ENCODE peak calls at places on chromosomes 5 and 9, in five cellular contexts. Q, L, M, J and B are unnamed samples.

GRCh38 chr5:178356459-178356872 is 123.9 kb upstream of the PHYKPL start:
- DNase-seq in L (no peak), Q (no peak), M (peak; percentile 77), J (no peak), B (peak; percentile 30)

GRCh38 chr5:134738963-134739661 is 764 bp downstream of the CAMLG start:
- DNase-seq in Q (peak; percentile 63), L (no peak), M (peak; percentile 77), J (peak; percentile 47), B (peak; percentile 10)

GRCh38 chr5:73902327-73903051 is 276.5 kb downstream of the ARHGEF28 start:
- DNase-seq in J (peak; percentile 80), Q (peak; percentile 37), M (no peak), L (no peak), B (peak; percentile 29)

GRCh38 chr5:68352166-68352565 is 136.6 kb downstream of the PIK3R1 start:
- DNase-seq in L (no peak), J (no peak), M (no peak), Q (no peak), B (no peak)

GRCh38 chr9:108185613-108186012 is 670.2 kb downstream of the ACTL7B start:
- DNase-seq in L (no peak), M (no peak), J (no peak), Q (no peak), B (no peak)

GRCh38 chr9:127451681-127452480 is 571 bp downstream of the LRSAM1 start:
- DNase-seq in J (peak; percentile 48), M (peak; percentile 90), Q (peak; percentile 83), L (peak; percentile 26), B (peak; percentile 24)

GRCh38 chr5:8943301-8943700 is 602.6 kb downstream of the SEMA5A start:
- DNase-seq in M (no peak), L (no peak), J (peak; percentile 20), Q (no peak), B (no peak)

GRCh38 chr5:41325074-41325473 is 111.7 kb upstream of the C6 start:
- DNase-seq in L (no peak), M (no peak), Q (no peak), J (no peak), B (no peak)

GRCh38 chr5:180499684-180500083 is 5.5 kb downstream of the CNOT6 start:
- DNase-seq in Q (peak; percentile 17), M (no peak), L (no peak), J (no peak), B (no peak)

GRCh38 chr5:6576861-6577501 is 55.9 kb downstream of the NSUN2 start:
- DNase-seq in L (peak; percentile 46), Q (peak; percentile 52), M (no peak), J (peak; percentile 68), B (peak; percentile 33)

GRCh38 chr9:129176786-129177442 is 1.1 kb downstream of the IER5L start:
- DNase-seq in L (no peak), M (peak; percentile 86), Q (no peak), J (peak; percentile 57), B (peak; percentile 57)

GRCh38 chr9:127779136-127779981 is 893 bp upstream of the SH2D3C start:
- DNase-seq in Q (no peak), L (no peak), M (peak; percentile 89), J (peak; percentile 70), B (no peak)

GRCh38 chr9:135230386-135230765 is 142.9 kb downstream of the OLFM1 start:
- DNase-seq in M (peak; percentile 27), J (no peak), L (no peak), Q (no peak), B (no peak)

GRCh38 chr9:27204578-27204977 is 92.4 kb downstream of the EQTN start:
- DNase-seq in Q (no peak), L (no peak), M (no peak), J (no peak), B (no peak)

GRCh38 chr5:171783051-171783450 is 2.6 kb upstream of the SMIM23 start:
- DNase-seq in L (no peak), J (peak; percentile 54), Q (no peak), M (no peak), B (no peak)

GRCh38 chr5:108653201-108653600 is 94.5 kb upstream of the FER start:
- DNase-seq in Q (no peak), J (no peak), M (no peak), L (no peak), B (no peak)

GRCh38 chr5:17359451-17359965 is 138.5 kb upstream of the TAF11L2 start:
- DNase-seq in L (peak; percentile 74), J (peak; percentile 56), Q (no peak), M (no peak), B (no peak)

GRCh38 chr5:154010660-154011059 is 28.1 kb downstream of the FAM114A2 start:
- DNase-seq in M (no peak), Q (no peak), L (no peak), J (no peak), B (no peak)

GRCh38 chr5:78320461-78320860 is 26.0 kb upstream of the AP3B1 start:
- DNase-seq in Q (peak; percentile 25), M (no peak), L (no peak), J (peak; percentile 63), B (no peak)

GRCh38 chr5:177128551-177128976 is 5.0 kb upstream of the NSD1 start:
- DNase-seq in L (no peak), J (no peak), Q (no peak), M (peak; percentile 62), B (no peak)

GRCh38 chr5:135232958-135233357 is 166.1 kb downstream of the MACROH2A1 start:
- DNase-seq in J (no peak), L (no peak), M (peak; percentile 54), Q (no peak), B (no peak)

GRCh38 chr5:126477281-126477680 is 54.1 kb downstream of the GRAMD2B start:
- DNase-seq in M (no peak), L (no peak), Q (no peak), J (peak; percentile 43), B (no peak)

GRCh38 chr5:172941067-172941516 is 18.1 kb upstream of the RPL26L1 start:
- DNase-seq in L (no peak), M (no peak), J (peak; percentile 31), Q (no peak), B (no peak)

GRCh38 chr5:107215581-107215980 is 455.2 kb downstream of the EFNA5 start:
- DNase-seq in M (no peak), Q (no peak), L (no peak), J (no peak), B (no peak)

GRCh38 chr9:137550958-137551655 is 572 bp upstream of the MRPL41 start:
- DNase-seq in L (no peak), M (peak; percentile 92), Q (no peak), J (no peak), B (peak; percentile 66)
- TF ChIP-seq CTCF in L (peak; percentile 16), M (no peak), Q (peak; percentile 40), J (peak; percentile 43), B (peak; percentile 30)

GRCh38 chr9:126014726-126015125 is 267.6 kb downstream of the PBX3 start:
- DNase-seq in J (no peak), Q (no peak), L (no peak), M (no peak), B (no peak)

DNA sequence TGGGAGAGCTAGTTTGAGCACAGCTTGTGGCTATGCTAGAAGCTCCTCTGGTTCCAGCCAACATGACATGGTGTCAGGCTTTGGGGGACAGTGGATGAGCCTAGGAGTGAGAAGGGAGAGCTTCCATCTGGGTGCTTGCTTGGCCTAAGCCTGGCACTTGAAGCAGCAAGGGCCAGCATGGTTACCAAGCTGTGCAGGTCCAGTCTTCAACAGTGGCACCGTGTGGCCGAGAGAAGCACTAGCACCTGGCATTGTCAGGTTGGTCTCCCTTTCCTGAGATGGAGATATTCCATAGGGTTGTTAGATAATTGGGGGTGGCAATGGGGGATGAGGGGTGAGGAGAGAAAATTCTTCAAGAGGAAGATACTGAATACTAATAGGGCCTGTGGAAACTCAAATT is 261.9 kb downstream of the PBX3 start:
- DNase-seq in J (no peak), L (no peak), M (no peak), Q (no peak), B (no peak)
- TF ChIP-seq CTCF in J (peak; percentile 13), L (peak; percentile 31), M (no peak), Q (peak; percentile 33), B (peak; percentile 21)

DNA sequence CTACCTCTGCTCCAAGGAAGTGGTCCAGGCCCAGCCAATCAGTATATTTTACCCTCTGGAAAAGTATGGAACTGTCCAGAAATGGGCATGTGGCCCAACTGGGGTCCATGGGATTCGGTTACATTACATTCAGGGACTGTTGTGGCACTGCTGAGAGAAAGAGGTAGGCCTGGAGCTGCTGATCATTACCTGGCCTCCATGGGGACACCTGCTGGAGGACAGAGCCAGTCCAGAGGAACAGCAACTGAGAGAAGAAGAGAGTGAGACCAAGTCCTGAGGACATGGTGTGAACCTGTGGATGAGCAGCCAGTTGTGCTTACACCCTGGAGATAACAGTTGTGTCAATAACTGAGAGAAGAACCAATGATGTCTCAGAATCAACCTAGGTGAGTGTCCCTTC is 48.2 kb downstream of the HMHB1 start:
- DNase-seq in L (no peak), J (no peak), Q (no peak), M (no peak), B (no peak)
- TF ChIP-seq CTCF in L (no peak), J (no peak), Q (no peak), M (no peak), B (no peak)

GRCh38 chr9:34016149-34016548 is 32.5 kb downstream of the UBAP2 start:
- DNase-seq in M (no peak), J (no peak), L (no peak), Q (no peak), B (no peak)

DNA sequence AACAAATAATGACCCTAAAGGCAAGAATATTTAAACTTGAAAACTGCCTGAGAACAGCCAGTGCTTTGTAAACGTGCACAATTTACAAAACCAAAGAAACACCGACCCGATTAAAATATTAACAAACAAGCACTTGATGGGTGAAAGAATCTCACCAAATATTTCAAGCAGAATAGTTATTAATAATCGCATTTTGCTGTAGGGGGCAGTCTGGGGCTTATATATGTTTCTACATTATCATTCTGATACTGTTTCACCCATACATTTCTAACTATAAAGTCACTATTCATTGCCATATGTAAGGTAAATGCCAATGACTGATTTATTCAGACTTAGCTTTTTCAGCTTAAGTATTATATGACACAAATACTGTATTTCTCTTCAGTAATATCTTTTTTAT is 37.7 kb downstream of the UBAP2 start:
- DNase-seq in L (peak; percentile 1), J (peak; percentile 18), Q (no peak), M (no peak), B (no peak)
- TF ChIP-seq CTCF in L (peak; percentile 28), J (peak; percentile 41), Q (peak; percentile 15), M (no peak), B (no peak)

GRCh38 chr5:141343953-141344463 is 379 bp downstream of the PCDHGA3 start:
- DNase-seq in M (no peak), L (no peak), Q (peak; percentile 20), J (no peak), B (no peak)
- TF ChIP-seq CTCF in M (no peak), L (no peak), Q (no peak), J (no peak), B (no peak)

DNA sequence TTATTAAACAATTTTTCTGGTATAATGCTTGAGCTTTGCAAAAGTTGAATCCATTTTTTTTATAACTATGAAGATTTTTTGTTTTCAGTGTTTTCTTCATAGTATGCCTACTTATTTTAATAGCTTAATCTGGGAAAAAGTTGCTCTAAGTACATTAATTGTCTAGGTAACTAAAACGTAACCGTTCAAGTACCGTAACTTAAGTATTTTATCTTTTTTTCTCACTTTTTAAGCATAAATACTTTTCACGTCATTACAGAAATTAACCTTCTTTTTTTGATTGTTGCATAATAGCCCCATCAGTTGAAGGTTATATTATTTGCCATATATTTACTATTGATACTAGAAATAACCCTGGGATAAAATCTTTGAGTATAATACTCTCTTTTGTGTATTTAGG is 15.2 kb downstream of the TNPO1 start:
- DNase-seq in L (no peak), M (no peak), J (no peak), Q (no peak), B (no peak)
- TF ChIP-seq CTCF in L (no peak), M (no peak), J (no peak), Q (no peak), B (no peak)